ENCODE peak calls at places on chromosome 22, in eight cellular contexts. F is esophagus squamous epithelium, J is pancreas, P is GM13977, A is AG04450, G is fibroblast of the aortic adventitia, S is upper lobe of right lung, M is fibroblast of pulmonary artery. T is an unnamed sample.

GRCh38 chr22:50420015-50420414 is 54.8 kb downstream of the SBF1 start:
- DNase-seq in F (no peak), J (no peak), P (no peak), A (no peak), G (no peak), S (no peak), M (no peak), T (no peak)

GRCh38 chr22:36009085-36009484 is 19.5 kb downstream of the RBFOX2 start:
- DNase-seq in F (no peak), J (no peak), P (no peak), A (no peak), G (peak; percentile 67), S (no peak), M (peak; percentile 77), T (no peak)

GRCh38 chr22:46561435-46561905 is 24.1 kb upstream of the CELSR1 start:
- DNase-seq in F (no peak), J (no peak), P (peak; percentile 91), A (no peak), G (no peak), S (no peak), M (no peak), T (no peak)

GRCh38 chr22:35956850-35957249 is 71.8 kb downstream of the RBFOX2 start:
- DNase-seq in F (no peak), J (no peak), P (peak; percentile 3), A (no peak), G (no peak), S (no peak), M (no peak), T (no peak)

GRCh38 chr22:38843201-38843715 is 570 bp downstream of the NPTXR start:
- DNase-seq in F (no peak), J (no peak), P (peak; percentile 75), A (peak; percentile 52), G (peak; percentile 64), S (peak; percentile 75), M (peak; percentile 81), T (no peak)

GRCh38 chr22:40258463-40259046 is 80.8 kb downstream of the TNRC6B start:
- DNase-seq in F (no peak), J (no peak), P (no peak), A (no peak), G (peak; percentile 20), S (no peak), M (peak; percentile 35), T (no peak)

GRCh38 chr22:46657996-46658947 is 38.1 kb downstream of the GRAMD4 start:
- DNase-seq in F (no peak), J (no peak), P (no peak), A (no peak), G (no peak), S (no peak), M (no peak), T (no peak)

GRCh38 chr22:26072611-26073010 is 96.7 kb upstream of the SEZ6L start:
- DNase-seq in F (no peak), J (no peak), P (no peak), A (no peak), G (no peak), S (no peak), M (no peak), T (no peak)

GRCh38 chr22:26292667-26292995 is 123.4 kb downstream of the SEZ6L start:
- DNase-seq in F (no peak), J (no peak), P (no peak), A (no peak), G (no peak), S (no peak), M (no peak), T (no peak)

GRCh38 chr22:36761553-36762240 is 14.2 kb downstream of the IFT27 start:
- DNase-seq in F (no peak), J (no peak), P (no peak), A (no peak), G (no peak), S (peak; percentile 17), M (no peak), T (no peak)

GRCh38 chr22:37549704-37550059 is 10.6 kb upstream of the CDC42EP1 start:
- DNase-seq in F (no peak), J (peak; percentile 87), P (no peak), A (no peak), G (peak; percentile 73), S (peak; percentile 81), M (peak; percentile 73), T (no peak)

GRCh38 chr22:46575915-46576555 is 38.6 kb upstream of the CELSR1 start:
- DNase-seq in F (no peak), J (peak; percentile 42), P (no peak), A (no peak), G (no peak), S (peak; percentile 80), M (no peak), T (no peak)

GRCh38 chr22:19678949-19679348 is 35.4 kb upstream of the SEPTIN5 start:
- DNase-seq in F (no peak), J (no peak), P (no peak), A (no peak), G (no peak), S (no peak), M (no peak), T (no peak)

GRCh38 chr22:19680911-19681862 is 33.1 kb upstream of the SEPTIN5 start:
- DNase-seq in F (no peak), J (no peak), P (no peak), A (no peak), G (peak; percentile 13), S (no peak), M (no peak), T (no peak)

GRCh38 chr22:19681863-19682245 is 32.4 kb upstream of the SEPTIN5 start:
- DNase-seq in F (no peak), J (no peak), P (no peak), A (no peak), G (no peak), S (no peak), M (no peak), T (no peak)

GRCh38 chr22:19680287-19680881 is 33.9 kb upstream of the SEPTIN5 start:
- DNase-seq in F (no peak), J (no peak), P (no peak), A (no peak), G (no peak), S (no peak), M (no peak), T (no peak)

DNA sequence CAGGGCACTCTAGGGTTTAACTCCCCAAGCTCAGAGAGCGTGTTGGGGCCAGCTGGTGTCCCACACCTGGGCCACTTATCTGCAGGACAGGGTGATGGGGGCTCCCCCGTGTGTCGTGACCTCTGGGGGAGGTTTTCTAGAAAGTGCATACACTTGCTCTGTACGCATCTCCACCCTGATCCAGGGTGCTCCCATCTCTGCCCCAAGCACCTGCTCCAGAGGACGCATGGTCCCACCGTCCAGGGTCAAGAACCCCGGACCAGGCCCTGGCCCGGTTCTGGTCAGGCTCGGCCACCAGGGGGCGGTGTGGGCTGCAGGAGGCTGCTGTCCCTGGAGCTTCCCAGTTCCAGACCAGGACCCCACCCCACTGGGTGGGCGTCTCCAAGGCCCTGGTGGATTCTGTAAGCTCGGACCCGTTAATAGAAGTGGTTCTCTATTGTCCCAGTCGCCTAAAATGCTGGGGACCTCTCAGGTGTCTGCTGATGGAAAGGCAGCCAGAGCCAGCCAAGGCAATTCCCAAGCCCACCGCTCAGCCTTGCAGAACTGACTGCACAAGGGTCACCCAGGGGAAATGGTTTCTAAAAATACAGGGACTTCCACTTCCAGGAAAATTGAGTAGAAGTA is 34.7 kb upstream of the SEPTIN5 start:
- DNase-seq in F (no peak), J (no peak), P (no peak), A (no peak), G (peak; percentile 12), S (peak; percentile 82), M (no peak), T (no peak)
- TF ChIP-seq CTCF in F (peak; percentile 91), J (peak; percentile 72), P (peak; percentile 67), A (peak; percentile 69), G (peak; percentile 76), S (peak; percentile 89), M (peak; percentile 72), T (peak; percentile 83)

DNA sequence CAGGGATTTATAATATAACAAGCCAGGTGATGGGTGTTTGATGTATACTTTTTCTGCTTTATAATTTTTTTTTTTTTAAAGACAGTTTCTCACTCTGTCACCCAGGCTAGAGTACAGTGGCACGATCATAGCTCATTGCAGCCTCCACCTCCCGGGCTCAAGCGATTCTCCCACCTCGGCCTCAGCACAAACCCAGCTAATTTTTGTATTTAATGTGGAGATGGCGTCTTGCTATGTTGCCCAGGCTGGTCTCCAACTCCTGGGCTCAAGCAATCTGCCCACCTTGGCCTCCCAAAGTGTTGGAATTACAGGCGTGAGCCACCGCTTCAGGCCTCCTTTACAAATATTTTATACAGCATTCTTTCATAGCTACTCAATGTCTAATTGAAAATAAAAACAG is 48.6 kb downstream of the MORC2 start:
- DNase-seq in F (no peak), J (no peak), P (no peak), A (no peak), G (no peak), S (no peak), M (no peak), T (peak; percentile 75)
- TF ChIP-seq CTCF in F (no peak), J (no peak), P (no peak), A (no peak), G (no peak), S (no peak), M (no peak), T (no peak)

GRCh38 chr22:19488884-19489843 is 9.4 kb downstream of the CDC45 start:
- DNase-seq in F (no peak), J (no peak), P (no peak), A (no peak), G (peak; percentile 54), S (no peak), M (peak; percentile 47), T (no peak)
- TF ChIP-seq CTCF in F (no peak), J (no peak), P (no peak), A (peak; percentile 23), G (peak; percentile 7), S (no peak), M (peak; percentile 29), T (peak; percentile 2)

DNA sequence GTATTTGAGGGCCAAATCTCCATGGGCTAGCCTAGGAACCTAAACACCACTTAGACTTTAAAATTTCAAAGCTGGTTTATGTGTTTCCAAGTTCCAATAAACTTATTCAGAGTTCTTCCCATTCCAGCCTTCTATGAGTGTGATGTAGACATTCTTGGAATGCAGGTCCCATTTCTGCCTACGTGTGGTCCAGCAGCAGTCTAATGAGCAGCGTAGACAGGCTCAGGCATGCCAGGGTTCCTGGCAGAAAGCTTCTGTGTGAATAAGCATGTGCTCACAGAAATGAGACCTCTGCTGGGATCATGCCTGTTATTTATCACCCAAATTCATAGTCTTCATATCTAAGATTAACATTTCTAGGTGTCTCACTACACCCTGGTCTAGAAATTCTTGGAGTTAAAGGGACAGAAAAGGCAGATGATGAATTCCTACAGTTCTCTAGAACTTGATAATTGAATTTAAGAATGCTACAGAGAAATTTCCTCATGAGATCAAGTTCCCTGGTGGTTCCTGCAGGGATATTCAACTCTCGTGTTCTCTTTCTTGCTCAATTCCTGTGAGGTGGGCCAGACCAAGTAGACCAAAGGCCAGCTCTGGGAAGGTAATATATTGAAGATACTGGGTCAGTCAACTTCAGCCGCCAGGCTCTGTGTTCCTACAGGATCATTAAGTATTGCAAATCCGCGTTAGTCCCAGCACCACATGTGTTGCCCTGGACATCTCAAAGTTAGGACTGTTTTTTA is 17.6 kb downstream of the RNF185 start:
- DNase-seq in F (no peak), J (no peak), P (no peak), A (peak; percentile 83), G (peak; percentile 97), S (no peak), M (peak; percentile 74), T (no peak)
- TF ChIP-seq CTCF in F (no peak), J (no peak), P (no peak), A (peak; percentile 12), G (peak; percentile 29), S (no peak), M (no peak), T (no peak)